ENCODE peak calls at places on chromosome 21, in six cellular contexts. One of them, this sample, is unnamed.

GRCh38 chr21:14916676-14917141 is 148.1 kb downstream of the NRIP1 start:
- DNase-seq in cardiac muscle cell: peak
- DNase-seq in dorsolateral prefrontal cortex: no peak
- DNase-seq in HepG2: no peak
- DNase-seq in CD4-positive, alpha-beta T cell: no peak
- DNase-seq in choroid plexus epithelial cell: peak
- DNase-seq in this sample: no peak

GRCh38 chr21:45914321-45914845 is 67.2 kb upstream of the COL6A1 start:
- DNase-seq in cardiac muscle cell: no peak
- DNase-seq in dorsolateral prefrontal cortex: no peak
- DNase-seq in HepG2: no peak
- DNase-seq in CD4-positive, alpha-beta T cell: no peak
- DNase-seq in choroid plexus epithelial cell: no peak
- DNase-seq in this sample: no peak

GRCh38 chr21:40731206-40731605 is 115.8 kb downstream of the DSCAM start:
- DNase-seq in cardiac muscle cell: no peak
- DNase-seq in dorsolateral prefrontal cortex: no peak
- DNase-seq in HepG2: no peak
- DNase-seq in CD4-positive, alpha-beta T cell: no peak
- DNase-seq in choroid plexus epithelial cell: no peak
- DNase-seq in this sample: no peak

GRCh38 chr21:38989745-38990423 is 184.2 kb downstream of the ETS2 start:
- DNase-seq in cardiac muscle cell: peak
- DNase-seq in dorsolateral prefrontal cortex: no peak
- DNase-seq in HepG2: peak
- DNase-seq in CD4-positive, alpha-beta T cell: no peak
- DNase-seq in choroid plexus epithelial cell: peak
- DNase-seq in this sample: no peak

GRCh38 chr21:21076051-21076450 is 77.8 kb downstream of the NCAM2 start:
- DNase-seq in cardiac muscle cell: no peak
- DNase-seq in dorsolateral prefrontal cortex: no peak
- DNase-seq in HepG2: no peak
- DNase-seq in CD4-positive, alpha-beta T cell: no peak
- DNase-seq in choroid plexus epithelial cell: no peak
- DNase-seq in this sample: no peak

GRCh38 chr21:21714396-21714795 is 716.2 kb downstream of the NCAM2 start:
- DNase-seq in cardiac muscle cell: peak
- DNase-seq in dorsolateral prefrontal cortex: no peak
- DNase-seq in HepG2: no peak
- DNase-seq in CD4-positive, alpha-beta T cell: no peak
- DNase-seq in choroid plexus epithelial cell: peak
- DNase-seq in this sample: no peak

GRCh38 chr21:14773777-14774345 is 227.7 kb upstream of the SAMSN1 start:
- DNase-seq in cardiac muscle cell: peak
- DNase-seq in dorsolateral prefrontal cortex: no peak
- DNase-seq in HepG2: peak
- DNase-seq in CD4-positive, alpha-beta T cell: peak
- DNase-seq in choroid plexus epithelial cell: peak
- DNase-seq in this sample: peak

GRCh38 chr21:38990424-38990794 is 184.7 kb downstream of the ETS2 start:
- DNase-seq in cardiac muscle cell: no peak
- DNase-seq in dorsolateral prefrontal cortex: no peak
- DNase-seq in HepG2: peak
- DNase-seq in CD4-positive, alpha-beta T cell: no peak
- DNase-seq in choroid plexus epithelial cell: no peak
- DNase-seq in this sample: no peak

GRCh38 chr21:39685991-39686390 is 59.0 kb upstream of the IGSF5 start:
- DNase-seq in cardiac muscle cell: no peak
- DNase-seq in dorsolateral prefrontal cortex: no peak
- DNase-seq in HepG2: no peak
- DNase-seq in CD4-positive, alpha-beta T cell: no peak
- DNase-seq in choroid plexus epithelial cell: no peak
- DNase-seq in this sample: no peak

GRCh38 chr21:41197582-41197981 is 29.6 kb downstream of the BACE2 start:
- DNase-seq in cardiac muscle cell: no peak
- DNase-seq in dorsolateral prefrontal cortex: no peak
- DNase-seq in HepG2: no peak
- DNase-seq in CD4-positive, alpha-beta T cell: no peak
- DNase-seq in choroid plexus epithelial cell: no peak
- DNase-seq in this sample: no peak

GRCh38 chr21:31658053-31658452 is 1.4 kb upstream of the SOD1 start:
- DNase-seq in cardiac muscle cell: no peak
- DNase-seq in dorsolateral prefrontal cortex: no peak
- DNase-seq in HepG2: peak
- DNase-seq in CD4-positive, alpha-beta T cell: no peak
- DNase-seq in choroid plexus epithelial cell: no peak
- DNase-seq in this sample: no peak

GRCh38 chr21:40453183-40453582 is 393.8 kb downstream of the DSCAM start:
- DNase-seq in cardiac muscle cell: no peak
- DNase-seq in dorsolateral prefrontal cortex: no peak
- DNase-seq in HepG2: no peak
- DNase-seq in CD4-positive, alpha-beta T cell: no peak
- DNase-seq in choroid plexus epithelial cell: no peak
- DNase-seq in this sample: no peak

GRCh38 chr21:38355992-38356781 is 99.4 kb downstream of the KCNJ15 start:
- DNase-seq in cardiac muscle cell: peak
- DNase-seq in dorsolateral prefrontal cortex: peak
- DNase-seq in HepG2: peak
- DNase-seq in CD4-positive, alpha-beta T cell: peak
- DNase-seq in choroid plexus epithelial cell: peak
- DNase-seq in this sample: peak

DNA sequence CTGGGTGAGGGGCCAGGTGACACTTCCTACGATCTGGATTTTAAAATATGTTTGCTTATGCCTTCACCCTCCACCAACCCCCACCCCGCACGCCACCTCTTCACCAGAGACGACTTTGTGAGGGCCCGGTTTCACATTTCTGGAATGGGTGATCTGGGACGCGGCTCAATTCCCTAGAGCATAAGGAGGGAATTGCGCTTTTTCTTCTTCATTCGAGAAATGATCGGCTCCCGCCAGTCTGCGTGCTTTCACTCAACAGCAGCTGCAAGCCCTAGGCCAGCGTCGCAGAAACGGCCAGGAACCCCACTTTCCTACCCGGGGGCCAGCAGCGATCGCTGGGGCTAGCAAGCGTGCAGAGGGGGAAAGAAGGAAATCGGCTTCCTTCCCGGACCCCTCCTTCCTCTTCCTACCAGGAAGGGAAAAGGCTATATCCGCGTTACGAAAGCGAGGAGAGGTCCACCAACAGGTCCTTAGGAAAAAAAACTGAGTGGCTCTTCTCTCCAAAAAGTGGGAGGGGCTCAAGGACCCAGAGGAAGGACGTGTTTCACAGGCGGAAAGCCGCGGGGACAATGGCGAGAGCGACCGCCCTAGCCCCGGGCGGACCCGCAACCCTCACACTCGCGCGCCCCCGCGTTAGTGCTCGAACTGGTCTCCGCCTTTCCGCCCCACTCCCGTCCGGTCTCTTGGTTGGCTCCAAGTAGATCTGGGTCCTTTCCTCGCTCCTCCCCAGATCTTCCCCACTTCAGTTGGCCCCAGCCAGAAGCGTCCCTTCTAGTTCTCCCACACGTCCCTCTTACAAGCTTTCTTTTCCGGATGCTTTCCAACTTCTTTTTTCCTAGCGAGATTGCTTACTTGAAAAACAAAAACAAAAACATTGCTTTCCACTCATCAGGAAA is 1.1 kb upstream of the ADAMTS1 start:
- DNase-seq in cardiac muscle cell: peak
- DNase-seq in dorsolateral prefrontal cortex: peak
- DNase-seq in HepG2: no peak
- DNase-seq in CD4-positive, alpha-beta T cell: no peak
- DNase-seq in choroid plexus epithelial cell: peak
- DNase-seq in this sample: no peak
- TF ChIP-seq CTCF in cardiac muscle cell: no peak
- TF ChIP-seq CTCF in dorsolateral prefrontal cortex: peak
- TF ChIP-seq CTCF in HepG2: no peak
- TF ChIP-seq CTCF in CD4-positive, alpha-beta T cell: no peak
- TF ChIP-seq CTCF in choroid plexus epithelial cell: peak
- TF ChIP-seq CTCF in this sample: no peak

DNA sequence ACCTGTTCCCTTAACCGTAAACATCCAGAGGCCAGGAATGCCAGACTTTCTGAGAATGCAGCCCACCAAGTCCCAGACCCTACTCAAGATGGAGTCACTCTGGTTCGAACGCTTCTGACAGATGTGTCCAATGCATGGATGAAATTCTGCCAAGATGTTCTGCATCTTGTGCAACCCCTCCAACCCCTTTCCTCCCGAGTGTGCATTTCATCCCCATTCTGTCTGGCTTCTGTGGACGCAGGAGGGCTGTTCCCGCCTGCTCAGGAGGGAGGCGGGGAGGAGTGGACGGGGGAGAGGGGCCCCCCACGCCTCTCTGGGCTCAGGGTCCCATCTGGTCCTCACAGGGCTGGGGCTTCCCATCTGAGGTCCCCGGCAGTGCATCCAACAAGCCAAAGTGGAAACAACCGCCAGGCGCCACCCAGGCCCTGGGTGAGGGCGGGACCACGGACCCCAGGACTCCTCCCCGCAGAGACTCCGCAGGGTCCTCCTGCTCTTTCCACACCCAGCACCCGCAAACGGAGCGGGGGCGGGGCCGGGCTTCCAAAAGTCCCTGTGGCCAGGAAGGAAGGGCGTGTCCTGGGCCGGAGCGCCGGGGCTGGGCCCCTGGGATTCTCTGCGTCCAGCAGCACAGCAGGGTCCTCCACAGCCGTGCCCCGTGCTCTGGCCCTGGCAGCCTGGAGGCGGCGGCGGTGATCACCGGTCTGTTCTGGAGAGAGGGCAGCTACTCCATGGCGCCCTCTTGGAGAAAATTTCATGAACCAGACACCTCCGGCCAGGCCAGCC is 27.7 kb upstream of the SUMO3 start:
- DNase-seq in cardiac muscle cell: peak
- DNase-seq in dorsolateral prefrontal cortex: no peak
- DNase-seq in HepG2: peak
- DNase-seq in CD4-positive, alpha-beta T cell: peak
- DNase-seq in choroid plexus epithelial cell: peak
- DNase-seq in this sample: peak
- TF ChIP-seq CTCF in cardiac muscle cell: peak
- TF ChIP-seq CTCF in dorsolateral prefrontal cortex: peak
- TF ChIP-seq CTCF in HepG2: peak
- TF ChIP-seq CTCF in CD4-positive, alpha-beta T cell: peak
- TF ChIP-seq CTCF in choroid plexus epithelial cell: peak
- TF ChIP-seq CTCF in this sample: peak

GRCh38 chr21:27212444-27212843 is 245.6 kb upstream of the ADAMTS5 start:
- DNase-seq in cardiac muscle cell: no peak
- DNase-seq in dorsolateral prefrontal cortex: no peak
- DNase-seq in HepG2: no peak
- DNase-seq in CD4-positive, alpha-beta T cell: no peak
- DNase-seq in choroid plexus epithelial cell: no peak
- DNase-seq in this sample: no peak

GRCh38 chr21:27219068-27219467 is 252.2 kb upstream of the ADAMTS5 start:
- DNase-seq in cardiac muscle cell: peak
- DNase-seq in dorsolateral prefrontal cortex: no peak
- DNase-seq in HepG2: no peak
- DNase-seq in CD4-positive, alpha-beta T cell: no peak
- DNase-seq in choroid plexus epithelial cell: peak
- DNase-seq in this sample: no peak

GRCh38 chr21:27213328-27213727 is 246.4 kb upstream of the ADAMTS5 start:
- DNase-seq in cardiac muscle cell: peak
- DNase-seq in dorsolateral prefrontal cortex: no peak
- DNase-seq in HepG2: no peak
- DNase-seq in CD4-positive, alpha-beta T cell: no peak
- DNase-seq in choroid plexus epithelial cell: peak
- DNase-seq in this sample: no peak
- TF ChIP-seq CTCF in cardiac muscle cell: peak
- TF ChIP-seq CTCF in dorsolateral prefrontal cortex: no peak
- TF ChIP-seq CTCF in HepG2: no peak
- TF ChIP-seq CTCF in CD4-positive, alpha-beta T cell: no peak
- TF ChIP-seq CTCF in choroid plexus epithelial cell: peak
- TF ChIP-seq CTCF in this sample: no peak

GRCh38 chr21:36654341-36654740 is 44.6 kb upstream of the SIM2 start:
- DNase-seq in cardiac muscle cell: no peak
- DNase-seq in dorsolateral prefrontal cortex: peak
- DNase-seq in HepG2: no peak
- DNase-seq in CD4-positive, alpha-beta T cell: no peak
- DNase-seq in choroid plexus epithelial cell: no peak
- DNase-seq in this sample: no peak
- TF ChIP-seq CTCF in cardiac muscle cell: no peak
- TF ChIP-seq CTCF in dorsolateral prefrontal cortex: no peak
- TF ChIP-seq CTCF in HepG2: no peak
- TF ChIP-seq CTCF in CD4-positive, alpha-beta T cell: no peak
- TF ChIP-seq CTCF in choroid plexus epithelial cell: no peak
- TF ChIP-seq CTCF in this sample: no peak

DNA sequence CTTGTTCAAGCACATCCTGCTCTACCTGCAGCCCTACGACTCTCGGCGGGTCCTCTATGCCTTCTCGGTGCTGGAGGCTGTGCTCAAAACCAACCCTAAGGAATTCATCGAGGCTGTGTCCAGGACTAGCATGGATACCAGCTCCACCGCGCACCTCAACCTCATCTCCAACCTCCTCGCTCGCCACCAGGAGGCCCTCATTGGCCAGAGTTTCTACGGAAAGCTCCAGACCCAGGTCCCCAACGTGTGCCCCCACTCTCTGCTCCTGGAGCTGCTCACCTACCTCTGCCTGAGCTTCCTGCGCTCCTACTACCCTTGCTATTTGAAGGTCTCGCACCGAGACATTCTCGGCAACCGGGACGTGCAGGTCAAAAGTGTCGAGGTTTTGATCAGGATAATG is 74.3 kb upstream of the MORC3 start:
- DNase-seq in cardiac muscle cell: no peak
- DNase-seq in dorsolateral prefrontal cortex: no peak
- DNase-seq in HepG2: no peak
- DNase-seq in CD4-positive, alpha-beta T cell: no peak
- DNase-seq in choroid plexus epithelial cell: no peak
- DNase-seq in this sample: no peak
- TF ChIP-seq CTCF in cardiac muscle cell: no peak
- TF ChIP-seq CTCF in dorsolateral prefrontal cortex: no peak
- TF ChIP-seq CTCF in HepG2: no peak
- TF ChIP-seq CTCF in CD4-positive, alpha-beta T cell: no peak
- TF ChIP-seq CTCF in choroid plexus epithelial cell: no peak
- TF ChIP-seq CTCF in this sample: no peak

GRCh38 chr21:25039461-25040380 is 567.6 kb downstream of the MRPL39 start:
- DNase-seq in cardiac muscle cell: no peak
- DNase-seq in dorsolateral prefrontal cortex: no peak
- DNase-seq in HepG2: no peak
- DNase-seq in CD4-positive, alpha-beta T cell: no peak
- DNase-seq in choroid plexus epithelial cell: peak
- DNase-seq in this sample: peak
- TF ChIP-seq CTCF in cardiac muscle cell: no peak
- TF ChIP-seq CTCF in dorsolateral prefrontal cortex: peak
- TF ChIP-seq CTCF in HepG2: no peak
- TF ChIP-seq CTCF in CD4-positive, alpha-beta T cell: no peak
- TF ChIP-seq CTCF in choroid plexus epithelial cell: no peak
- TF ChIP-seq CTCF in this sample: no peak